ENCODE peak calls at places on chromosomes 2 and 18, in four cellular contexts. U, V, C and J are unnamed samples.

GRCh38 chr2:65369980-65370379 is 62.4 kb downstream of the SPRED2 start:
- DNase-seq in U (no peak), V (no peak), C (no peak), J (no peak)

GRCh38 chr2:165357758-165358157 is 111.7 kb upstream of the CSRNP3 start:
- DNase-seq in U (peak; percentile 2), V (no peak), C (no peak), J (no peak)

GRCh38 chr2:52365946-52366345 is 1334.0 kb upstream of the NRXN1 start:
- DNase-seq in U (no peak), V (no peak), C (no peak), J (no peak)

GRCh38 chr2:180012523-180012922 is 5.4 kb upstream of the CWC22 start:
- DNase-seq in U (no peak), V (no peak), C (peak; percentile 14), J (no peak)

GRCh38 chr2:85468704-85469349 is 50.3 kb downstream of the SH2D6 start:
- DNase-seq in U (no peak), V (peak; percentile 78), C (no peak), J (no peak)

GRCh38 chr2:2791606-2792005 is 460.5 kb upstream of the MYT1L start:
- DNase-seq in U (no peak), V (no peak), C (no peak), J (no peak)

GRCh38 chr2:26764078-26764887 is at the start of gene SLC35F6:
- DNase-seq in U (no peak), V (peak; percentile 88), C (peak; percentile 59), J (peak; percentile 95)

GRCh38 chr18:47871288-47871687 is 59.2 kb downstream of the SMAD2 start:
- DNase-seq in U (no peak), V (no peak), C (no peak), J (no peak)

GRCh38 chr2:3805120-3805519 is 101.7 kb downstream of the DCDC2C start:
- DNase-seq in U (no peak), V (peak; percentile 38), C (no peak), J (no peak)

GRCh38 chr18:1965541-1965940 is 605.8 kb downstream of the METTL4 start:
- DNase-seq in U (no peak), V (no peak), C (no peak), J (no peak)

GRCh38 chr2:218830526-218831306 is 887 bp downstream of the PRKAG3 start:
- DNase-seq in U (no peak), V (no peak), C (no peak), J (no peak)

GRCh38 chr2:18639756-18640453 is 50.5 kb upstream of the NT5C1B start:
- DNase-seq in U (no peak), V (no peak), C (no peak), J (no peak)

GRCh38 chr2:20104900-20105545 is 53.6 kb upstream of the LAPTM4A start:
- DNase-seq in U (no peak), V (no peak), C (no peak), J (no peak)

GRCh38 chr2:112314856-112315255 is 39.5 kb downstream of the ZC3H6 start:
- DNase-seq in U (no peak), V (no peak), C (no peak), J (no peak)

GRCh38 chr2:136378712-136379595 is 261.0 kb upstream of the CXCR4 start:
- DNase-seq in U (no peak), V (peak; percentile 50), C (peak; percentile 51), J (no peak)

GRCh38 chr2:133177196-133177595 is 391.1 kb downstream of the NCKAP5 start:
- DNase-seq in U (no peak), V (no peak), C (no peak), J (no peak)

DNA sequence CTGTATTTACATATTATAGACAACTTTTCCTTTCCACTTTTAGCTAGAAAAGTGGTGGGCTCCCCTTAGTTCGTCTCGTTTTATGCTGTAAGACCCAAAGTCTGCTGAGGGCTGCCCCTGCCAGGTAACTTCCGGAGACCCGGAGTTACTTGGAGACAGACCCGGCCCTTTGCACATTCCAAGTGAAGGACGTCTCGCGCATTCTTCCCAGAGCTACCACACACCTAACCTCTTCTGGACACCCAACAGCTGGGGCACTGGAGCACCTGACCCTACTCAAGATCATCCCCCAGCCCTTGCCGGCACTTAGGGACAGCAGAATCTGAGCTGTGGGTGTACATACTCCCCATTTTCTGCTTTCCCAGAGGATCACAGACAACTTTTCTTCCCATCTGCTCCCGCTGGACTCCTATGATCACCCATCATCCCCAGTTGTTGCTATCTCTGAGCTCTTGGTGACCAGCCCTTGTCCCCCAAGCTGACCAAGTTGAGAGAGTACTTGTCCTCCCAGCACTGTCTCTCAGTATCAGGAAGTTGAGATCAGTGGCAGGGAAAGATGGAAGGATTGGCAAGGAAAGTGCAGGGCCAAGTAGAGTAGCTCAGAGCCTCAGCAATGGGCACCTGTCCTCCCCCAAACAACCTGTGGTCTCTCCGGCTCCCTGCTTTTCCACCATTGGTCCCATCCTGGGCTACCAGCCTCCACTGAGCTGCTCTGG is 8.4 kb upstream of the SATB2 start:
- DNase-seq in U (no peak), V (no peak), C (no peak), J (no peak)
- TF ChIP-seq SPI1 in U (no peak), V (no peak), C (no peak), J (no peak)

DNA sequence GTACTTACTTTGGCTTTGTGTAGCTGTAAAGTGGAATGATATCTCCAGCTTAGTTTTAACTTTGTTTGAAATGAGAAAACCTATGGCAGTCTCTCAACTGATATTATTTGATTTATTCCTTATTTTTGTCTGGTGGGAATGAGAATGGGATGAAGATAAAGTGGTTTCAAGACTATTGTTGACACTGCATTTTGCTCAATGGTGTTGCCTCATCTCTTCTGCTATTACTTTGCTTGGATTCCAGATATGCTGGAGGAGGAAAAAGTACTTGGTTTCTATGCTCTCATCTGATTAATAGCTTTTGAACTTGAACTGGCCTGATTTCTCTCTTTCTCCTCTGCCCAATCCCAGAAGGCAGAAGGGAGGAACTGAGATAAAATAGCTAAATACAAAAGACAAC is 198.2 kb downstream of the CTNNA2 start:
- DNase-seq in U (no peak), V (no peak), C (no peak), J (no peak)
- TF ChIP-seq SPI1 in U (no peak), V (no peak), C (no peak), J (no peak)

GRCh38 chr18:54531402-54532065 is 59.5 kb upstream of the DYNAP start:
- DNase-seq in U (no peak), V (no peak), C (no peak), J (no peak)
- TF ChIP-seq SPI1 in U (no peak), V (no peak), C (no peak), J (no peak)

DNA sequence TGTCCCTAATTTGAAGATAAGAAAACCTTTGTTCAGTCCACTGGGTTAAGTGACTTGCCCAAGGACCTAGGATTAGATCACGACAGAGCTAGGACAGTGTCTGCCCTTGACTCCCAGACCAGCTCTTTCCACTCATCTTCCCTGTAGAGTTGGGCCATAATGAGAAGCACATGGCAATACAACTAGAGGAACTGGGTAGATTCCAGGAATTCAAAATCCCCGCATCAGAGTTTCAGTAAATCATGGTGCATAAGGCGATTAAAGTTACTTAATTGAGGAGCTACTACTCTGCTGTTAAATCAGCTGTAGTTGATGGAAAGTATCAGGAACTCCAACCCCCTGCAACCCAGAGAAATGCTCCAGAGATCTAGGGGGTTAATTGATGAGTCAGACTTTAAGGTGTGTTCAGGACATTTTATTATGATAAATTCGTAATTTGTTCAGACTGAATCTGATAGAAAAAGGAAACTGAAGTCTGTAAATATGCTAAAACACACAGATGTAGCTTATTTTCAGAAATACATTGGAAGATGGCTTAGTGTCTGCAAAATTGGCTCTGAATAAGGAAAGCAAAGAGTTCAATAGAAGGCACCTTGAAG is 5.7 kb downstream of the ANTXR1 start:
- DNase-seq in U (no peak), V (no peak), C (no peak), J (no peak)
- TF ChIP-seq SPI1 in U (no peak), V (no peak), C (no peak), J (no peak)

GRCh38 chr2:64189586-64189985 is 45.4 kb upstream of the PELI1 start:
- DNase-seq in U (no peak), V (no peak), C (no peak), J (no peak)
- TF ChIP-seq SPI1 in U (no peak), V (no peak), C (no peak), J (no peak)

GRCh38 chr2:884027-884748 is 66.5 kb upstream of the SNTG2 start:
- DNase-seq in U (no peak), V (no peak), C (no peak), J (no peak)
- TF ChIP-seq SPI1 in U (no peak), V (no peak), C (no peak), J (no peak)

GRCh38 chr2:31660165-31660564 is 79.4 kb upstream of the SRD5A2 start:
- DNase-seq in U (no peak), V (no peak), C (no peak), J (no peak)

GRCh38 chr2:31654241-31654640 is 73.5 kb upstream of the SRD5A2 start:
- DNase-seq in U (no peak), V (no peak), C (no peak), J (no peak)
- TF ChIP-seq SPI1 in U (no peak), V (no peak), C (no peak), J (no peak)